ENCODE peak calls at places on chromosome X, in five cellular contexts. One of them, this sample, is unnamed.

GRCh38 chrX:3743821-3744439 is 30.5 kb upstream of the PRKX start:
- DNase-seq in Right ventricle myocardium superior: no peak
- DNase-seq in dorsolateral prefrontal cortex: no peak
- DNase-seq in CD4-positive, CD25-positive, alpha-beta regulatory T cell: no peak
- DNase-seq in OCI-LY7: no peak
- DNase-seq in this sample: no peak

GRCh38 chrX:133335027-133335426 is 80.3 kb downstream of the GPC4 start:
- DNase-seq in dorsolateral prefrontal cortex: no peak
- DNase-seq in Right ventricle myocardium superior: no peak
- DNase-seq in OCI-LY7: peak
- DNase-seq in CD4-positive, CD25-positive, alpha-beta regulatory T cell: no peak
- DNase-seq in this sample: no peak

GRCh38 chrX:72644946-72645345 is 69.2 kb downstream of the PHKA1 start:
- DNase-seq in OCI-LY7: no peak
- DNase-seq in Right ventricle myocardium superior: no peak
- DNase-seq in CD4-positive, CD25-positive, alpha-beta regulatory T cell: no peak
- DNase-seq in dorsolateral prefrontal cortex: no peak
- DNase-seq in this sample: peak

GRCh38 chrX:27350476-27350875 is 112.7 kb downstream of the PPP4R3C start:
- DNase-seq in dorsolateral prefrontal cortex: no peak
- DNase-seq in Right ventricle myocardium superior: no peak
- DNase-seq in CD4-positive, CD25-positive, alpha-beta regulatory T cell: no peak
- DNase-seq in OCI-LY7: no peak
- DNase-seq in this sample: no peak

GRCh38 chrX:30577362-30577961 is at the start of gene TASL:
- DNase-seq in Right ventricle myocardium superior: no peak
- DNase-seq in dorsolateral prefrontal cortex: no peak
- DNase-seq in CD4-positive, CD25-positive, alpha-beta regulatory T cell: peak
- DNase-seq in OCI-LY7: peak
- DNase-seq in this sample: peak

GRCh38 chrX:86061407-86061806 is 14.0 kb upstream of the CHM start:
- DNase-seq in dorsolateral prefrontal cortex: no peak
- DNase-seq in Right ventricle myocardium superior: no peak
- DNase-seq in OCI-LY7: no peak
- DNase-seq in CD4-positive, CD25-positive, alpha-beta regulatory T cell: no peak
- DNase-seq in this sample: no peak

GRCh38 chrX:103999234-103999633 is 14.3 kb downstream of the H2BW1 start:
- DNase-seq in dorsolateral prefrontal cortex: no peak
- DNase-seq in Right ventricle myocardium superior: no peak
- DNase-seq in CD4-positive, CD25-positive, alpha-beta regulatory T cell: no peak
- DNase-seq in OCI-LY7: no peak
- DNase-seq in this sample: no peak

GRCh38 chrX:71541546-71542022 is 8.7 kb downstream of the OGT start:
- DNase-seq in Right ventricle myocardium superior: no peak
- DNase-seq in OCI-LY7: no peak
- DNase-seq in CD4-positive, CD25-positive, alpha-beta regulatory T cell: no peak
- DNase-seq in dorsolateral prefrontal cortex: no peak
- DNase-seq in this sample: no peak

GRCh38 chrX:10477525-10477924 is 142.9 kb downstream of the MID1 start:
- DNase-seq in Right ventricle myocardium superior: no peak
- DNase-seq in dorsolateral prefrontal cortex: no peak
- DNase-seq in CD4-positive, CD25-positive, alpha-beta regulatory T cell: no peak
- DNase-seq in OCI-LY7: no peak
- DNase-seq in this sample: no peak

GRCh38 chrX:49995021-49995731 is 72.8 kb downstream of the CLCN5 start:
- DNase-seq in dorsolateral prefrontal cortex: no peak
- DNase-seq in OCI-LY7: no peak
- DNase-seq in CD4-positive, CD25-positive, alpha-beta regulatory T cell: no peak
- DNase-seq in Right ventricle myocardium superior: no peak
- DNase-seq in this sample: no peak

GRCh38 chrX:112081781-112082482 is 644 bp downstream of the TRPC5 start:
- DNase-seq in dorsolateral prefrontal cortex: peak
- DNase-seq in CD4-positive, CD25-positive, alpha-beta regulatory T cell: no peak
- DNase-seq in OCI-LY7: no peak
- DNase-seq in Right ventricle myocardium superior: no peak
- DNase-seq in this sample: no peak

GRCh38 chrX:131901581-131901980 is 121.5 kb upstream of the STK26 start:
- DNase-seq in Right ventricle myocardium superior: no peak
- DNase-seq in CD4-positive, CD25-positive, alpha-beta regulatory T cell: no peak
- DNase-seq in dorsolateral prefrontal cortex: no peak
- DNase-seq in OCI-LY7: no peak
- DNase-seq in this sample: no peak

GRCh38 chrX:143635915-143636314 is at the start of gene SLITRK4:
- DNase-seq in Right ventricle myocardium superior: no peak
- DNase-seq in OCI-LY7: no peak
- DNase-seq in CD4-positive, CD25-positive, alpha-beta regulatory T cell: no peak
- DNase-seq in dorsolateral prefrontal cortex: no peak
- DNase-seq in this sample: no peak

GRCh38 chrX:66915893-66916292 is 277.0 kb upstream of the EDA2R start:
- DNase-seq in dorsolateral prefrontal cortex: no peak
- DNase-seq in OCI-LY7: no peak
- DNase-seq in Right ventricle myocardium superior: no peak
- DNase-seq in CD4-positive, CD25-positive, alpha-beta regulatory T cell: no peak
- DNase-seq in this sample: no peak

GRCh38 chrX:153446950-153447580 is 1.2 kb upstream of the TREX2 start:
- DNase-seq in CD4-positive, CD25-positive, alpha-beta regulatory T cell: no peak
- DNase-seq in OCI-LY7: no peak
- DNase-seq in Right ventricle myocardium superior: no peak
- DNase-seq in dorsolateral prefrontal cortex: peak
- DNase-seq in this sample: peak

GRCh38 chrX:113935516-113935915 is 648.4 kb upstream of the HTR2C start:
- DNase-seq in OCI-LY7: no peak
- DNase-seq in Right ventricle myocardium superior: no peak
- DNase-seq in CD4-positive, CD25-positive, alpha-beta regulatory T cell: no peak
- DNase-seq in dorsolateral prefrontal cortex: no peak
- DNase-seq in this sample: no peak

GRCh38 chrX:85851418-85851817 is 195.9 kb downstream of the CHM start:
- DNase-seq in Right ventricle myocardium superior: peak
- DNase-seq in OCI-LY7: no peak
- DNase-seq in CD4-positive, CD25-positive, alpha-beta regulatory T cell: no peak
- DNase-seq in dorsolateral prefrontal cortex: no peak
- DNase-seq in this sample: no peak

This sample was measured in aorta.